ENCODE peak calls at places on chromosome 17, in seven cellular contexts. U is ovary; I is effector memory CD4-positive, alpha-beta T cell; X is brain microvascular endothelial cell; V is esophagus squamous epithelium; H is MM.1S; C is IMR-90. B is an unnamed sample.

GRCh38 chr17:31424944-31425582 is 33.6 kb downstream of the RAB11FIP4 start:
- DNase-seq in C (peak), I (no peak), U (no peak), V (no peak), H (no peak), X (peak), B (no peak)

GRCh38 chr17:75240394-75241142 is 20.8 kb downstream of the GGA3 start:
- DNase-seq in C (peak), U (no peak), I (no peak), V (no peak), X (peak), H (peak), B (peak)

GRCh38 chr17:60079401-60079861 is 710 bp upstream of the HEATR6 start:
- DNase-seq in C (no peak), X (no peak), V (no peak), I (no peak), U (no peak), H (no peak), B (no peak)

GRCh38 chr17:50618941-50619340 is 15.7 kb upstream of the ABCC3 start:
- DNase-seq in X (no peak), I (no peak), V (no peak), U (no peak), H (no peak), C (no peak), B (no peak)

GRCh38 chr17:59830007-59830630 is 62.6 kb downstream of the TUBD1 start:
- DNase-seq in C (peak), I (no peak), U (no peak), H (no peak), X (peak), V (no peak), B (no peak)

GRCh38 chr17:47265983-47266541 is 12.4 kb downstream of the ITGB3 start:
- DNase-seq in C (peak), H (no peak), I (no peak), X (peak), V (no peak), U (no peak), B (no peak)

GRCh38 chr17:42537156-42537805 is 1.2 kb downstream of the NAGLU start:
- DNase-seq in X (no peak), V (no peak), I (no peak), C (no peak), U (no peak), H (no peak), B (no peak)

GRCh38 chr17:30321314-30321713 is 12.5 kb downstream of the TMIGD1 start:
- DNase-seq in X (no peak), V (no peak), C (no peak), U (no peak), I (no peak), H (no peak), B (no peak)

GRCh38 chr17:57662644-57663308 is 82.3 kb downstream of the CCDC182 start:
- DNase-seq in X (peak), H (no peak), I (peak), V (peak), C (peak), U (peak), B (no peak)

GRCh38 chr17:4497101-4497824 is 1.4 kb upstream of the SPNS2 start:
- DNase-seq in H (peak), X (no peak), U (no peak), C (peak), I (no peak), V (no peak), B (peak)

GRCh38 chr17:4501295-4501949 is 2.7 kb downstream of the SPNS2 start:
- DNase-seq in X (no peak), V (no peak), U (no peak), I (no peak), C (no peak), H (no peak), B (no peak)

GRCh38 chr17:4499431-4500187 is 928 bp downstream of the SPNS2 start:
- DNase-seq in C (no peak), U (no peak), I (no peak), V (no peak), X (no peak), H (no peak), B (no peak)

GRCh38 chr17:4500188-4500565 is 1.5 kb downstream of the SPNS2 start:
- DNase-seq in H (no peak), U (no peak), I (no peak), X (no peak), V (no peak), C (no peak), B (no peak)

GRCh38 chr17:4498461-4499397 is at the start of gene SPNS2:
- DNase-seq in V (no peak), C (peak), U (peak), H (peak), X (no peak), I (peak), B (peak)
- H3K27ac ChIP-seq in V (peak), C (no peak), U (no peak), H (peak), X (no peak), I (no peak), B (no peak)

GRCh38 chr17:81345211-81346089 is 49.8 kb upstream of the BAHCC1 start:
- DNase-seq in V (peak), X (peak), I (peak), U (peak), H (peak), C (peak), B (peak)
- H3K27ac ChIP-seq in V (peak), X (peak), I (no peak), U (peak), H (no peak), C (peak), B (peak)

DNA sequence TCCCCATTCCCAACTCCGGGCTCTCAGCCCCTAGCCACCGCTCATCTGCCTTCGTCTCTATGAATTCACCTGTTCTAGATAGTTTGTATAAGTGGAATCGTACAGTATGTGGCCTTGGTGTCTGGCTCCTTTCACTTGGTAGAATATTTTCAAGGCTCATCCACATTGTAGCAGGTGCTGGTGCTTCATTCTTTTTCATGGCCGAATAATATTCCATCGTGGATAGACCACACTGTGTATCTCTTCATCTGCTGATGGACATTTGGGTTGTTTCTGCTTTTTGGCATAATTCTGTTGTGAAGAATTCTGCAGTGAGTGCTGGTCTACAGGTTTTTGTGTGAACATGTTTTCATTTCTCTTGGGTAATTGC is 324.2 kb downstream of the SEC14L1 start:
- DNase-seq in H (no peak), C (no peak), U (no peak), X (no peak), V (no peak), I (no peak), B (no peak)
- H3K27ac ChIP-seq in H (peak), C (no peak), U (no peak), X (peak), V (peak), I (peak), B (peak)

GRCh38 chr17:80953471-80954315 is 37.9 kb upstream of the CHMP6 start:
- DNase-seq in V (no peak), I (no peak), C (no peak), U (no peak), H (no peak), X (no peak), B (no peak)
- H3K27ac ChIP-seq in V (no peak), I (no peak), C (no peak), U (no peak), H (no peak), X (no peak), B (no peak)

DNA sequence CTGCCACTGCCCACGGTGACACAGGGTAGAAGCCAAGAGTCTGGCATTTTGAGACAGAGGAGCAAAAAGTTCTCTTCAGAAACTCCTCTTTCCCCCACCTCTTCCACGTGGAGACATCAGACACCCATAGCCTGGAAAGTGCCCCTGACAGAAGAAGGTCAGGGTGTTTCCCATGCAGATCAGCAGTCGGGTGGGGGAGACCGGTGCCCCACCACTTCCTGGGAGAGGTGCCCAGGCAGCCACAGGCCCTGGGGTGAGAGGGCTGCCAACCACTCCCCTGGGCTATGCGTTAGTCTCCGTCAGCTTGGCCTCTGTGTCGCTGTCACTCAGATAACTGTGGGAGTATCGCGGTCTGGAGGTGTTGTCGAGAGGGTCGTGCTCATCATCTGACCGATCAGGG is 31.5 kb downstream of the PIPOX start:
- DNase-seq in H (no peak), C (no peak), X (no peak), U (no peak), V (no peak), I (no peak), B (no peak)
- H3K27ac ChIP-seq in H (no peak), C (no peak), X (no peak), U (no peak), V (no peak), I (no peak), B (no peak)

GRCh38 chr17:14203392-14203791 is 33.3 kb downstream of the CDRT15 start:
- DNase-seq in H (no peak), U (no peak), X (no peak), C (peak), V (no peak), I (no peak), B (peak)
- H3K27ac ChIP-seq in H (no peak), U (no peak), X (no peak), C (no peak), V (no peak), I (peak), B (no peak)

GRCh38 chr17:39756376-39757079 is 18.8 kb downstream of the GRB7 start:
- DNase-seq in X (no peak), V (no peak), I (no peak), U (no peak), H (no peak), C (no peak), B (peak)

GRCh38 chr17:39753514-39754160 is 15.9 kb downstream of the GRB7 start:
- DNase-seq in H (peak), V (no peak), C (no peak), U (no peak), X (no peak), I (peak), B (peak)

GRCh38 chr17:39754161-39754957 is 16.6 kb downstream of the GRB7 start:
- DNase-seq in H (peak), I (peak), V (peak), X (peak), C (peak), U (peak), B (peak)

GRCh38 chr17:39755550-39756375 is 18.0 kb downstream of the GRB7 start:
- DNase-seq in I (peak), C (peak), X (no peak), U (no peak), V (no peak), H (peak), B (peak)

DNA sequence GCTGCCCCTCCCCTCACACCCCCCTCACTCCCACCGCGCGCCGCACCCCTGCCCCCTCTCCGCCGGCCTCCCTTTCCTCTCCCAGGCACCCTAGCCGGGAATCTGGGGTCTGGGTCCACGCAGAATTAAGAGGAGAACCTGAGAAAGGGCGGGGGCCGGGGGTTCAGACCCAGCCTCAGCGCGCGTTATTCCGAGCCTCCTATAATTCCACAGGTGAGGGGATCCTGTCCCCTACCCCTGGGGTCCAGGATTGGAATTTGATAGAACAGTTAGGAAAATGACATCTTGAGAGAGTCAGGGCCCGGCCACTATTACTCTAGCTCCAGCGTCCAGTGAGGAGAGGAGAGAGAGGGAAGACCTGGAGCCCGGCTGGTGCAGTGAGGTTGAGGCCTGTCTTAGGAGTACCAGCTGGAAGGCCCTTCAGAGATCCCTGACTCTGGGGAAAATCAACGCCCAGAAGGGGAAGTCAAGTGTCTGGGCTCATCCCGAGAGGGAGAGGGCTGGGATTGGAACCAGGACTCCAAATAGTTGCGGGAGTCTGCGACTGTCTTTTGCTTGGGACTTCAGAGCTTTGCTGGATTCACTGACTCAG is 17.3 kb downstream of the GRB7 start:
- DNase-seq in X (no peak), I (no peak), U (no peak), C (no peak), H (no peak), V (no peak), B (peak)
- H3K27ac ChIP-seq in X (no peak), I (peak), U (peak), C (peak), H (peak), V (peak), B (peak)

DNA sequence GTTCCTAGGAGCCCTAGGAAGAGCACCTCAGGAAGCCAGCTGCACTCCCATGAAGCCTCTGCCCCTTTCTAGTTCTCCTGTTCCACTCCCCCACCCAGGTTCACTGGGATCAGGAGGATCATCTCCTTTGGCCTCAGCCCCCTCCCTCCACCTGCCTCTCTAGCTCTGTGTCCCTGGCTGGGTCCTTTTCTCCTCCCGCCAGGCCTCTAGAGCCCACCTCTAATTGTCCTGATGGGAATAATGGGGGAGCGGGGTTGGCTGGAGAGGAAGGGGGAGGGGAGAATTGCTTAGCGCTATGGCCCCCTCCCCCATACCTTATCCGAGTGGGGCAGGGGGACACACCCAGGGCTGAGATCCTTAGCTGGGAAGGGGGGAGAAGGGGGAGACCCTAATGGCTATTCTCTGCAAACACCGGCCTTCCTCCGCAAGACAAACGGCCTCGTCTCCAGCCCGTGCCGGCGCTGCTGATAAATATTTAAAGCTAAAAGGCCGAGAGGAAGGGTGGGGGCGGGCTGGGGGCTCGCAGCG is 999 bp downstream of the HOXB7 start:
- DNase-seq in H (no peak), C (no peak), I (no peak), X (no peak), V (no peak), U (no peak), B (no peak)
- H3K27ac ChIP-seq in H (no peak), C (peak), I (no peak), X (no peak), V (no peak), U (no peak), B (no peak)

B was measured in OCI-LY7.